ENCODE peak calls at places on chromosomes 4 and X, in four cellular contexts. One of them, this sample, is unnamed.

GRCh38 chr4:153151535-153152452 is 52.4 kb upstream of the TRIM2 start:
- DNase-seq in SK-N-SH: peak; percentile 39
- DNase-seq in AG08396: no peak
- DNase-seq in NCI-H2081: peak; percentile 75
- DNase-seq in this sample: peak; percentile 37

GRCh38 chrX:41716217-41716616 is 7.8 kb upstream of the GPR82 start:
- DNase-seq in NCI-H2081: no peak
- DNase-seq in SK-N-SH: no peak
- DNase-seq in AG08396: no peak
- DNase-seq in this sample: no peak

GRCh38 chrX:86930419-86930818 is 587.2 kb upstream of the KLHL4 start:
- DNase-seq in NCI-H2081: no peak
- DNase-seq in AG08396: no peak
- DNase-seq in SK-N-SH: no peak
- DNase-seq in this sample: no peak

GRCh38 chr4:38671594-38671943 is 7.6 kb downstream of the KLF3 start:
- DNase-seq in SK-N-SH: no peak
- DNase-seq in AG08396: no peak
- DNase-seq in NCI-H2081: no peak
- DNase-seq in this sample: no peak

GRCh38 chr4:16032382-16032743 is 51.5 kb downstream of the PROM1 start:
- DNase-seq in SK-N-SH: no peak
- DNase-seq in NCI-H2081: no peak
- DNase-seq in AG08396: no peak
- DNase-seq in this sample: no peak

GRCh38 chr4:10741961-10742699 is 57.6 kb upstream of the CLNK start:
- DNase-seq in SK-N-SH: no peak
- DNase-seq in NCI-H2081: no peak
- DNase-seq in AG08396: no peak
- DNase-seq in this sample: no peak

GRCh38 chr4:123673971-123674370 is 277.4 kb downstream of the SPRY1 start:
- DNase-seq in AG08396: no peak
- DNase-seq in SK-N-SH: no peak
- DNase-seq in NCI-H2081: no peak
- DNase-seq in this sample: no peak

GRCh38 chrX:106955004-106955772 is 35.0 kb downstream of the CLDN2 start:
- DNase-seq in AG08396: no peak
- DNase-seq in SK-N-SH: peak; percentile 4
- DNase-seq in NCI-H2081: no peak
- DNase-seq in this sample: no peak

GRCh38 chr4:27397886-27398285 is 537.2 kb downstream of the STIM2 start:
- DNase-seq in NCI-H2081: no peak
- DNase-seq in SK-N-SH: no peak
- DNase-seq in AG08396: no peak
- DNase-seq in this sample: no peak

GRCh38 chr4:314296-314903 is 9.1 kb upstream of the ZNF732 start:
- DNase-seq in SK-N-SH: no peak
- DNase-seq in NCI-H2081: no peak
- DNase-seq in AG08396: no peak
- DNase-seq in this sample: no peak

GRCh38 chrX:51825432-51825831 is 68.0 kb upstream of the MAGED1 start:
- DNase-seq in NCI-H2081: no peak
- DNase-seq in SK-N-SH: no peak
- DNase-seq in AG08396: no peak
- DNase-seq in this sample: no peak

GRCh38 chr4:69859140-69859539 is 805 bp downstream of the SULT1E1 start:
- DNase-seq in NCI-H2081: no peak
- DNase-seq in AG08396: no peak
- DNase-seq in SK-N-SH: no peak
- DNase-seq in this sample: no peak

GRCh38 chr4:11328401-11328800 is 100.3 kb downstream of the HS3ST1 start:
- DNase-seq in SK-N-SH: no peak
- DNase-seq in AG08396: no peak
- DNase-seq in NCI-H2081: no peak
- DNase-seq in this sample: no peak

GRCh38 chr4:42428036-42428435 is 30.7 kb downstream of the SHISA3 start:
- DNase-seq in NCI-H2081: no peak
- DNase-seq in SK-N-SH: no peak
- DNase-seq in AG08396: no peak
- DNase-seq in this sample: no peak

GRCh38 chrX:9847071-9847470 is 60.8 kb downstream of the SHROOM2 start:
- DNase-seq in SK-N-SH: no peak
- DNase-seq in NCI-H2081: no peak
- DNase-seq in AG08396: no peak
- DNase-seq in this sample: no peak

GRCh38 chr4:65502151-65502691 is 168.1 kb downstream of the EPHA5 start:
- DNase-seq in AG08396: no peak
- DNase-seq in NCI-H2081: no peak
- DNase-seq in SK-N-SH: no peak
- DNase-seq in this sample: no peak

GRCh38 chr4:87150498-87151261 is 69.7 kb downstream of the KLHL8 start:
- DNase-seq in NCI-H2081: peak; percentile 34
- DNase-seq in SK-N-SH: peak; percentile 57
- DNase-seq in AG08396: peak; percentile 36
- DNase-seq in this sample: peak; percentile 38

GRCh38 chrX:130758072-130758471 is 144.9 kb downstream of the ENOX2 start:
- DNase-seq in AG08396: no peak
- DNase-seq in NCI-H2081: no peak
- DNase-seq in SK-N-SH: no peak
- DNase-seq in this sample: no peak

GRCh38 chr4:28490669-28491068 is 1630.0 kb downstream of the STIM2 start:
- DNase-seq in SK-N-SH: no peak
- DNase-seq in NCI-H2081: no peak
- DNase-seq in AG08396: no peak
- DNase-seq in this sample: no peak

GRCh38 chrX:44025611-44026010 is 52.4 kb upstream of the NDP start:
- DNase-seq in AG08396: no peak
- DNase-seq in SK-N-SH: no peak
- DNase-seq in NCI-H2081: no peak
- DNase-seq in this sample: no peak

GRCh38 chrX:134886201-134886600 is 104.6 kb upstream of the SMIM10 start:
- DNase-seq in SK-N-SH: no peak
- DNase-seq in AG08396: no peak
- DNase-seq in NCI-H2081: no peak
- DNase-seq in this sample: no peak

GRCh38 chrX:53435997-53436396 is 1.8 kb upstream of the HSD17B10 start:
- DNase-seq in SK-N-SH: peak; percentile 84
- DNase-seq in AG08396: peak; percentile 78
- DNase-seq in NCI-H2081: peak; percentile 67
- DNase-seq in this sample: peak; percentile 8

GRCh38 chr4:91936301-91936700 is 367.5 kb upstream of the GRID2 start:
- DNase-seq in SK-N-SH: no peak
- DNase-seq in AG08396: no peak
- DNase-seq in NCI-H2081: peak; percentile 5
- DNase-seq in this sample: peak; percentile 66